ENCODE peak calls at places on chromosomes 13 and 19, in eight cellular contexts. O, X, K, J, E, V, N and B are unnamed samples.

GRCh38 chr19:16062789-16063188 is 13.5 kb upstream of the TPM4 start:
- DNase-seq in V (peak), N (peak), O (peak), J (peak), K (peak), X (peak), E (peak), B (no peak)

GRCh38 chr13:90868321-90868920 is 479.1 kb upstream of the MIR17HG start:
- DNase-seq in E (no peak), N (peak), V (peak), X (peak), J (no peak), K (peak), O (no peak), B (peak)

GRCh38 chr13:43185206-43185605 is 161.8 kb downstream of the DNAJC15 start:
- DNase-seq in K (no peak), J (no peak), E (no peak), N (no peak), V (no peak), O (no peak), X (no peak), B (no peak)

GRCh38 chr13:29081036-29081435 is 260.9 kb downstream of the MTUS2 start:
- DNase-seq in K (no peak), O (no peak), X (no peak), E (no peak), V (no peak), N (no peak), J (no peak), B (no peak)

GRCh38 chr13:113355621-113356020 is 8.3 kb downstream of the GRTP1 start:
- DNase-seq in E (no peak), X (no peak), O (no peak), V (no peak), N (no peak), K (no peak), J (no peak), B (no peak)

GRCh38 chr19:14507704-14508246 is 10.4 kb downstream of the DNAJB1 start:
- DNase-seq in X (peak), K (no peak), N (no peak), E (no peak), V (peak), J (no peak), O (no peak), B (no peak)

GRCh38 chr19:29858000-29858596 is 46.3 kb downstream of the CCNE1 start:
- DNase-seq in E (peak), J (peak), O (no peak), V (no peak), N (peak), X (no peak), K (no peak), B (no peak)

GRCh38 chr13:105363747-105364177 is 1171.7 kb downstream of the EFNB2 start:
- DNase-seq in J (no peak), K (no peak), N (no peak), E (no peak), O (no peak), X (peak), V (no peak), B (no peak)

GRCh38 chr13:21458816-21459701 is at the start of gene ZDHHC20:
- DNase-seq in N (peak), K (peak), J (peak), E (peak), X (peak), O (peak), V (peak), B (peak)

GRCh38 chr13:19161308-19161707 is 20.3 kb downstream of the TUBA3C start:
- DNase-seq in X (no peak), E (no peak), K (no peak), N (no peak), J (peak), O (no peak), V (no peak), B (no peak)

GRCh38 chr13:39536274-39536673 is 66.7 kb downstream of the LHFPL6 start:
- DNase-seq in J (no peak), O (no peak), X (no peak), V (no peak), E (no peak), N (peak), K (no peak), B (no peak)

GRCh38 chr13:98556968-98557591 is 19.8 kb downstream of the STK24 start:
- DNase-seq in K (no peak), X (no peak), J (peak), O (no peak), V (no peak), E (no peak), N (peak), B (no peak)